ENCODE peak calls at places on chromosomes 6 and 20, in seven cellular contexts. B, C, X, Z, L, S and R are unnamed samples.

GRCh38 chr20:58293453-58293852 is 16.1 kb upstream of the RAB22A start:
- DNase-seq in L (no peak), B (no peak), Z (no peak), X (no peak), C (peak), S (no peak), R (no peak)

GRCh38 chr20:39342463-39342862 is 380.3 kb downstream of the DHX35 start:
- DNase-seq in B (no peak), Z (no peak), S (no peak), C (peak), L (no peak), X (no peak), R (no peak)

GRCh38 chr20:62980380-62980960 is 26.3 kb downstream of the BHLHE23 start:
- DNase-seq in Z (no peak), B (no peak), S (no peak), L (no peak), X (no peak), C (no peak), R (no peak)

GRCh38 chr20:53748821-53749402 is 155.3 kb upstream of the ZNF217 start:
- DNase-seq in Z (no peak), C (peak), X (peak), B (no peak), S (no peak), L (no peak), R (no peak)

GRCh38 chr20:17617868-17618672 is 48.2 kb downstream of the DSTN start:
- DNase-seq in Z (peak), B (no peak), X (no peak), L (no peak), S (no peak), C (no peak), R (no peak)

GRCh38 chr6:4402477-4402976 is 267.2 kb upstream of the ECI2 start:
- DNase-seq in B (no peak), Z (no peak), X (no peak), L (no peak), C (peak), S (peak), R (no peak)

GRCh38 chr6:16723833-16724232 is 37.4 kb downstream of the ATXN1 start:
- DNase-seq in L (no peak), B (no peak), C (no peak), Z (no peak), S (peak), X (peak), R (peak)

GRCh38 chr6:151389640-151390275 is 1.6 kb downstream of the ZBTB2 start:
- DNase-seq in X (peak), C (no peak), S (no peak), Z (peak), B (no peak), L (no peak), R (peak)

GRCh38 chr6:46421939-46422338 is 69.3 kb downstream of the RCAN2 start:
- DNase-seq in Z (no peak), L (no peak), X (no peak), B (no peak), S (no peak), C (no peak), R (no peak)

GRCh38 chr6:56713285-56713684 is 70.6 kb upstream of the DST start:
- DNase-seq in B (no peak), X (peak), S (no peak), Z (peak), L (no peak), C (peak), R (no peak)

GRCh38 chr6:109672827-109673226 is 18.2 kb downstream of the AK9 start:
- DNase-seq in X (no peak), Z (no peak), S (no peak), B (no peak), C (no peak), L (no peak), R (no peak)

GRCh38 chr6:75201901-75202672 is 3.8 kb downstream of the COL12A1 start:
- DNase-seq in S (no peak), Z (no peak), L (no peak), C (no peak), X (peak), B (no peak), R (no peak)

GRCh38 chr6:49548613-49549304 is 1.7 kb upstream of the C6orf141 start:
- DNase-seq in S (no peak), C (no peak), L (no peak), X (no peak), B (no peak), Z (no peak), R (no peak)
- TF ChIP-seq CTCF in S (no peak), C (peak), L (no peak), X (no peak), B (no peak), Z (no peak), R (no peak)

DNA sequence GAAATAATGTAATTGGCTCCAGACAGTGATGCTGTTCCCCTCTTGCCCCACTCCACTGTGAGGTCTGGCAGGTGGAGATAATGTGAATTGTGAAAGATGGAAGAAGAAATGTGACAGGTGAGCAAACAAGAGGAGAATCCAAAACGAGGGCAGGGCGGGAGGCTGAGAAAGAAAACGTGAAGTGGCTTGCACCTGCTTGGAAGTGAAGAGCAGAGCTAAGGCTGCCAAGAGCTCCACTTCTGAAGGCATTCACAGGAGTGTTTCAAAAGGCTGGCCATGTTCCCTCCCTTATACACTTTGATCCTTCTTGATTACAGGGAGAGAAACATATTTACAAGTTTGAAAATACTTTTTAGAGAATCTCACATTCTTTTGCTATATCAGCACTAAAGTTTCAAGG is 359.4 kb downstream of the EPHA7 start:
- DNase-seq in S (no peak), C (no peak), X (no peak), B (no peak), Z (no peak), L (no peak), R (no peak)
- TF ChIP-seq CTCF in S (no peak), C (no peak), X (no peak), B (no peak), Z (no peak), L (no peak), R (no peak)

DNA sequence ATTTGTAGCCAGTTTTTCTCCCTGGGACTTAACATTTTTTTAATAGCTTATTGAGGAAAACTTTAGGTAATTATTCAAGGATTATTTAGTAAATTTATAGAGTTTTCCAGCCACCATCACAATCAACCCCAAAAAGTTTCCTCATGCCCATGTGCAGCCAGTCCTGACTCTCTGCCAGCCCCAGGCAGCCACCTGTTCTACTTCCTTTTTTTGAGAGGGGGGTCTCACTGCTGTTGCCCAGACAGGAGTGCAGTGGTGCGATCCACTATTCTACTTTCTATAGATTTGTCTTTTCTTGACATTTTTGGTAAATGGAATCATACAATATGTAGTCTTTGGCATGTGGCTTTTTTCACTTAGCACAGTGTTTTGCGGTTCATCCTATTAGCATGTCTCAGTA is 200.1 kb downstream of the FARS2 start:
- DNase-seq in C (no peak), X (no peak), S (no peak), L (no peak), B (no peak), Z (no peak), R (no peak)
- TF ChIP-seq CTCF in C (no peak), X (no peak), S (no peak), L (no peak), B (no peak), Z (no peak), R (no peak)

DNA sequence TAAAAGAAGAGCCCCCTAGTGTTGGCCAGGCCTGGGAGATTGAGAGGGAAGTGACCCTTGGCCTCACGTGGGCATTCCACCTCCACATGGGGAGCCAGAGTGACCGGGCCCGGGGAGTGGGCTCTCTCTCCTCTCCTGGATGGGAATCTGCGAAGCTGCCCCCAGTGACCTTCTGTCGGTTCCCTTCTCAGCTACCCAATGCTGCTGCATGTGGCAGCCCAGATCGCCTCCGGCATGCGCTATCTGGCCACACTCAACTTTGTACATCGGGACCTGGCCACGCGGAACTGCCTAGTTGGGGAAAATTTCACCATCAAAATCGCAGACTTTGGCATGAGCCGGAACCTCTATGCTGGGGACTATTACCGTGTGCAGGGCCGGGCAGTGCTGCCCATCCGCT is 10.1 kb upstream of the GTF2H4 start:
- DNase-seq in L (no peak), B (no peak), Z (no peak), S (no peak), X (no peak), C (no peak), R (no peak)
- TF ChIP-seq CTCF in L (no peak), B (no peak), Z (no peak), S (no peak), X (no peak), C (no peak), R (no peak)

GRCh38 chr6:131949909-131950766 is 1.0 kb downstream of the CCN2 start:
- DNase-seq in S (peak), L (peak), C (no peak), X (peak), Z (peak), B (no peak), R (no peak)
- TF ChIP-seq CTCF in S (peak), L (peak), C (peak), X (peak), Z (peak), B (no peak), R (no peak)

GRCh38 chr20:34710568-34710839 is 6.4 kb downstream of the TP53INP2 start:
- DNase-seq in S (no peak), X (no peak), L (no peak), C (no peak), B (no peak), Z (no peak), R (no peak)

GRCh38 chr20:34710861-34711574 is 6.9 kb downstream of the TP53INP2 start:
- DNase-seq in L (no peak), Z (no peak), X (no peak), B (peak), S (no peak), C (no peak), R (no peak)

GRCh38 chr20:34709044-34709835 is 5.1 kb downstream of the TP53INP2 start:
- DNase-seq in Z (peak), L (peak), B (peak), C (peak), S (no peak), X (peak), R (peak)

GRCh38 chr20:34708621-34709043 is 4.5 kb downstream of the TP53INP2 start:
- DNase-seq in S (no peak), X (peak), L (no peak), B (peak), Z (peak), C (peak), R (no peak)

GRCh38 chr20:34709836-34710567 is 5.9 kb downstream of the TP53INP2 start:
- DNase-seq in Z (peak), B (no peak), X (peak), C (no peak), L (peak), S (no peak), R (no peak)
- TF ChIP-seq CTCF in Z (no peak), B (no peak), X (peak), C (peak), L (peak), S (peak), R (no peak)

DNA sequence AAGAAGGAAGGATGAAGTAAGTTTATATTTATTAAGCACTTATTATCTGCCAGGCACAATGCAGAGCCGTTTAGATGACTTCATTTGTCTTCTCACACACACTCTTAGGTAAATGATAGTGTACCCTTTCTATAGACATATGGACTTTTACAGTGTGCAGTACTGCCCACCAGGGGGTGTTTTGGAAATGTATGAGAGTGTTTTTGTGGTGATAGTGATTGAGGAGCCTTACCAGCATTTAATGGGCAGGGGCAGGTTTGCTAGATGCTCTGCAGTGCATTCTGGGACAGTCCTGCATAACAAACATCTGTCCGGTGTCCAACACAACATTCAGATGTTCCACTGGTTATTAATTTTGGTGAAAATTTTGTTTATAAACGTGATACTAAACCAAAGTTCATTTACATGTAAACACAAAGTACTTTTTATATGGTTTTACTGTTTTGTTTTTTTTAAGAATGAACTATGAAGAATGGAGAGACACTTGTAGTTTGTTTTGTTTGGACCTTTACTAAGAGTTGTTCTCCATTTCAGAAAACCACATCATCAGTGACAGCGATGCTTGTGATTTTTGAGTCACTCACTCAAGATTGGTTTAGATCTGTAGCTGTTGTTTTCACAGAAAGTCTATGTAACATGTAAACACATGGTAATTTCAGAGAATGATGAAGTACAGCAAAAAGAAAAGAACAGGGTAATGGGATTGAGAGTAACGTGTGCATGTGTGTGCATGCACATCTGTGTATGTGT is 19.9 kb downstream of the KCNS1 start:
- DNase-seq in C (no peak), S (no peak), L (no peak), Z (no peak), B (no peak), X (no peak), R (no peak)
- TF ChIP-seq CTCF in C (peak), S (peak), L (peak), Z (peak), B (no peak), X (peak), R (peak)

GRCh38 chr6:170003027-170003426 is 251.6 kb downstream of the ERMARD start:
- DNase-seq in C (no peak), L (peak), B (no peak), Z (no peak), S (no peak), X (no peak), R (no peak)
- TF ChIP-seq CTCF in C (peak), L (no peak), B (no peak), Z (no peak), S (no peak), X (no peak), R (no peak)